ENCODE peak calls at places on chromosomes 12 and 14, in eight cellular contexts. T is GM10248, P is body of pancreas, S is Panc1, U is prostate gland, J is right lobe of liver, N is WERI-Rb-1, F is fibroblast of mammary gland. E is an unnamed sample.

GRCh38 chr12:27437839-27438238 is 8.7 kb upstream of the SMCO2 start:
- DNase-seq in T (no peak), P (no peak), S (no peak), U (no peak), J (no peak), N (no peak), F (no peak), E (no peak)

GRCh38 chr14:68564826-68565760 is 227.8 kb downstream of the ZFP36L1 start:
- DNase-seq in T (no peak), P (no peak), S (no peak), U (no peak), J (no peak), N (no peak), F (peak), E (no peak)

GRCh38 chr12:2111816-2112215 is 59.0 kb downstream of the CACNA1C start:
- DNase-seq in T (no peak), P (no peak), S (no peak), U (no peak), J (no peak), N (no peak), F (no peak), E (no peak)

GRCh38 chr14:72196237-72196636 is 264.0 kb downstream of the RGS6 start:
- DNase-seq in T (no peak), P (no peak), S (no peak), U (no peak), J (no peak), N (no peak), F (no peak), E (no peak)

GRCh38 chr14:33692762-33693161 is 258.1 kb downstream of the EGLN3 start:
- DNase-seq in T (no peak), P (no peak), S (no peak), U (no peak), J (no peak), N (no peak), F (peak), E (peak)

GRCh38 chr12:74537707-74538385 is at the start of gene ATXN7L3B:
- DNase-seq in T (peak), P (peak), S (peak), U (peak), J (peak), N (peak), F (peak), E (peak)

GRCh38 chr12:116666305-116666673 is 71.6 kb downstream of the SPRING1 start:
- DNase-seq in T (no peak), P (no peak), S (no peak), U (no peak), J (no peak), N (no peak), F (no peak), E (no peak)

GRCh38 chr14:95518045-95518751 is 1.7 kb upstream of the SYNE3 start:
- DNase-seq in T (no peak), P (no peak), S (no peak), U (no peak), J (no peak), N (no peak), F (no peak), E (no peak)

GRCh38 chr14:84785997-84786396 is 743.9 kb upstream of the FLRT2 start:
- DNase-seq in T (no peak), P (no peak), S (no peak), U (no peak), J (no peak), N (no peak), F (no peak), E (no peak)

GRCh38 chr12:69601962-69602685 is 8.6 kb downstream of the LRRC10 start:
- DNase-seq in T (no peak), P (no peak), S (no peak), U (no peak), J (no peak), N (no peak), F (no peak), E (no peak)

GRCh38 chr12:69608114-69608513 is 2.6 kb downstream of the LRRC10 start:
- DNase-seq in T (no peak), P (no peak), S (no peak), U (no peak), J (no peak), N (no peak), F (peak), E (no peak)

GRCh38 chr12:69598174-69598753 is 12.4 kb downstream of the LRRC10 start:
- DNase-seq in T (no peak), P (no peak), S (no peak), U (no peak), J (no peak), N (no peak), F (no peak), E (no peak)

GRCh38 chr12:69600804-69601203 is 9.9 kb downstream of the LRRC10 start:
- DNase-seq in T (no peak), P (no peak), S (no peak), U (no peak), J (no peak), N (no peak), F (no peak), E (no peak)

GRCh38 chr12:69602954-69603353 is 7.8 kb downstream of the LRRC10 start:
- DNase-seq in T (no peak), P (no peak), S (no peak), U (no peak), J (no peak), N (no peak), F (no peak), E (no peak)
- TF ChIP-seq CTCF in T (no peak), P (no peak), S (peak), U (no peak), J (no peak), N (no peak), F (no peak), E (no peak)

GRCh38 chr12:118439068-118439467 is 62.7 kb downstream of the SUDS3 start:
- DNase-seq in T (no peak), P (no peak), S (no peak), U (no peak), J (no peak), N (no peak), F (no peak), E (no peak)

GRCh38 chr12:118436986-118437385 is 60.6 kb downstream of the SUDS3 start:
- DNase-seq in T (no peak), P (no peak), S (no peak), U (no peak), J (no peak), N (no peak), F (no peak), E (no peak)

GRCh38 chr12:118432812-118433540 is 56.6 kb downstream of the SUDS3 start:
- DNase-seq in T (no peak), P (no peak), S (no peak), U (no peak), J (no peak), N (no peak), F (no peak), E (no peak)

GRCh38 chr12:118430516-118430915 is 54.2 kb downstream of the SUDS3 start:
- DNase-seq in T (no peak), P (no peak), S (no peak), U (no peak), J (no peak), N (no peak), F (no peak), E (no peak)

DNA sequence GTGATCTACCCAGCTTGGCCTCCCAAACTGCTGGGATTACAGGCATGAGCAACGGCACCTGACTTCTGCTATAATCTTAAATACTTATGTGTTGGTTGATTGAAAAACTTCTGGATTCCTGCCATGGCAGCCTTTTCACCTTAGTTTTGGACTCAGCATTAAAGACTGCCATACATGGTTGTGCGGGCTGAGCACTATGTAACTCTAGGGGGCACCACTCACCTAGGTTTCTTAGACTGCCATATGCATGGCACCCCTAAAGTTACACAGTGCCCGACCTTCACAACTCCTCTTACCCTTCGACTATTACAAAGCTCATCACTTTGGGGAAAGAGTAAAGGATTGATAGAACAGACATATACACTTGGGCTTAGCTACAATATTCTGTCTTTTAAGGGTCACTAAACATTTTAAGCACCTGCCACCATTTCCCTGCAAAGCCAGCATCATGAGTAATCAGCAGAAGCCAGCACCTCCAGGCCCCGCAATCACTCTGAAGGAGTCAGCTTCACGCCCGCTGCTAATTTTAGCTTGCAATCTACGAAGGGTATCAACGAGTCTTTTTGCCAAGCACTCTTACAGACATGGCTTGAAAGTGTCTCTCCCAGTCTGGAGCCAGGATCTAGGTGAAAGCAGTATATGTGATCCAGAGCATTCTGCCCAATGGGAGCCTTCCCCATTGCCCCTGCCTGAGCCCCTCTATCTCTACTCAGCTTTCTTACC is 59.8 kb downstream of the SUDS3 start:
- DNase-seq in T (no peak), P (no peak), S (no peak), U (no peak), J (no peak), N (peak), F (no peak), E (no peak)
- TF ChIP-seq CTCF in T (no peak), P (peak), S (peak), U (peak), J (peak), N (peak), F (no peak), E (no peak)

GRCh38 chr12:53985900-53986685 is 1.1 kb downstream of the HOXC10 start:
- DNase-seq in T (peak), P (no peak), S (no peak), U (no peak), J (no peak), N (no peak), F (no peak), E (no peak)
- TF ChIP-seq CTCF in T (no peak), P (no peak), S (no peak), U (no peak), J (no peak), N (no peak), F (no peak), E (no peak)

GRCh38 chr14:20476795-20477194 is 7.6 kb downstream of the PNP start:
- DNase-seq in T (no peak), P (no peak), S (no peak), U (no peak), J (no peak), N (no peak), F (no peak), E (no peak)
- TF ChIP-seq CTCF in T (no peak), P (no peak), S (no peak), U (no peak), J (no peak), N (no peak), F (no peak), E (no peak)

DNA sequence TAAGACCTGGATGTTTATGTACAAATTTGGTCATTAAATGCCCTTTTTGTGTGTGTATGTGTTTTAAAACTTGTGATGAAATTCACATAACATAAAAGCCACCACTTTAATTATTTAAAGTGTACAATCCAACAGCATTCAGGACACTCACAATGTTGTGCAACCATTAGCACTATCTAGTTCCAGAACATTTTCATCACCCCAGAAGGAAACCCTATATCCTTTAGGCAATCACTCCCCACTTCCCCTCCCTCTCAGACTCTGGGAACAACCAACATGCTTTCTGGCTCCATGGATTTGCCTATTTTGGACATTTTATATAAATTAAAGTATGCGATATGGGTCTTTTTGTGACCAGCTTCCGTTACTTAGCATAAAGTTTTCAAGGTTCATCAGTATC is 124.6 kb downstream of the TTC7B start:
- DNase-seq in T (no peak), P (no peak), S (no peak), U (no peak), J (no peak), N (no peak), F (peak), E (no peak)
- TF ChIP-seq CTCF in T (no peak), P (no peak), S (no peak), U (no peak), J (no peak), N (no peak), F (no peak), E (no peak)

E was measured in AG09319.